ENCODE peak calls at places on chromosomes 12 and 14, in eight cellular contexts. One of them, this sample, is unnamed.

GRCh38 chr12:806116-806805 is 53.9 kb downstream of the WNK1 start:
- DNase-seq in psoas muscle: no peak
- DNase-seq in T-helper 2 cell: no peak
- DNase-seq in astrocyte of the cerebellum: no peak
- DNase-seq in stimulated activated CD4-positive, alpha-beta T cell treated with anti-CD3 and anti-CD28 coated beads, TNF-alpha, amount 100 ng/mL, for 1 hour: no peak
- DNase-seq in AG09319: no peak
- DNase-seq in esophagus squamous epithelium: no peak
- DNase-seq in Calu3: no peak
- DNase-seq in this sample: no peak

GRCh38 chr14:99040047-99040446 is 231.9 kb downstream of the BCL11B start:
- DNase-seq in psoas muscle: no peak
- DNase-seq in T-helper 2 cell: no peak
- DNase-seq in astrocyte of the cerebellum: no peak
- DNase-seq in stimulated activated CD4-positive, alpha-beta T cell treated with anti-CD3 and anti-CD28 coated beads, TNF-alpha, amount 100 ng/mL, for 1 hour: no peak
- DNase-seq in AG09319: no peak
- DNase-seq in esophagus squamous epithelium: no peak
- DNase-seq in Calu3: no peak
- DNase-seq in this sample: no peak

GRCh38 chr14:96162265-96162664 is 42.4 kb upstream of the BDKRB2 start:
- DNase-seq in psoas muscle: no peak
- DNase-seq in T-helper 2 cell: no peak
- DNase-seq in astrocyte of the cerebellum: no peak
- DNase-seq in stimulated activated CD4-positive, alpha-beta T cell treated with anti-CD3 and anti-CD28 coated beads, TNF-alpha, amount 100 ng/mL, for 1 hour: no peak
- DNase-seq in AG09319: no peak
- DNase-seq in esophagus squamous epithelium: no peak
- DNase-seq in Calu3: no peak
- DNase-seq in this sample: no peak

GRCh38 chr12:46108721-46109120 is 118.3 kb upstream of the SCAF11 start:
- DNase-seq in psoas muscle: no peak
- DNase-seq in T-helper 2 cell: no peak
- DNase-seq in astrocyte of the cerebellum: no peak
- DNase-seq in stimulated activated CD4-positive, alpha-beta T cell treated with anti-CD3 and anti-CD28 coated beads, TNF-alpha, amount 100 ng/mL, for 1 hour: no peak
- DNase-seq in AG09319: no peak
- DNase-seq in esophagus squamous epithelium: no peak
- DNase-seq in Calu3: no peak
- DNase-seq in this sample: no peak

GRCh38 chr14:37546621-37547447 is 48.2 kb downstream of the FOXA1 start:
- DNase-seq in psoas muscle: no peak
- DNase-seq in T-helper 2 cell: no peak
- DNase-seq in astrocyte of the cerebellum: no peak
- DNase-seq in stimulated activated CD4-positive, alpha-beta T cell treated with anti-CD3 and anti-CD28 coated beads, TNF-alpha, amount 100 ng/mL, for 1 hour: no peak
- DNase-seq in AG09319: no peak
- DNase-seq in esophagus squamous epithelium: no peak
- DNase-seq in Calu3: peak
- DNase-seq in this sample: no peak

GRCh38 chr12:47995976-47996375 is 8.3 kb downstream of the COL2A1 start:
- DNase-seq in psoas muscle: no peak
- DNase-seq in T-helper 2 cell: no peak
- DNase-seq in astrocyte of the cerebellum: peak
- DNase-seq in stimulated activated CD4-positive, alpha-beta T cell treated with anti-CD3 and anti-CD28 coated beads, TNF-alpha, amount 100 ng/mL, for 1 hour: no peak
- DNase-seq in AG09319: peak
- DNase-seq in esophagus squamous epithelium: no peak
- DNase-seq in Calu3: no peak
- DNase-seq in this sample: no peak

GRCh38 chr14:72607386-72608125 is 286.3 kb downstream of the DPF3 start:
- DNase-seq in psoas muscle: no peak
- DNase-seq in T-helper 2 cell: no peak
- DNase-seq in astrocyte of the cerebellum: no peak
- DNase-seq in stimulated activated CD4-positive, alpha-beta T cell treated with anti-CD3 and anti-CD28 coated beads, TNF-alpha, amount 100 ng/mL, for 1 hour: no peak
- DNase-seq in AG09319: no peak
- DNase-seq in esophagus squamous epithelium: no peak
- DNase-seq in Calu3: no peak
- DNase-seq in this sample: no peak

GRCh38 chr14:46887144-46887543 is 235.6 kb upstream of the RPL10L start:
- DNase-seq in psoas muscle: no peak
- DNase-seq in T-helper 2 cell: no peak
- DNase-seq in astrocyte of the cerebellum: no peak
- DNase-seq in stimulated activated CD4-positive, alpha-beta T cell treated with anti-CD3 and anti-CD28 coated beads, TNF-alpha, amount 100 ng/mL, for 1 hour: no peak
- DNase-seq in AG09319: no peak
- DNase-seq in esophagus squamous epithelium: no peak
- DNase-seq in Calu3: no peak
- DNase-seq in this sample: no peak

GRCh38 chr14:70665448-70666363 is 24.0 kb downstream of the TTC9 start:
- DNase-seq in psoas muscle: no peak
- DNase-seq in T-helper 2 cell: no peak
- DNase-seq in astrocyte of the cerebellum: no peak
- DNase-seq in stimulated activated CD4-positive, alpha-beta T cell treated with anti-CD3 and anti-CD28 coated beads, TNF-alpha, amount 100 ng/mL, for 1 hour: no peak
- DNase-seq in AG09319: no peak
- DNase-seq in esophagus squamous epithelium: no peak
- DNase-seq in Calu3: peak
- DNase-seq in this sample: no peak

GRCh38 chr14:22381751-22382150 is 207.3 kb downstream of the DAD1 start:
- DNase-seq in psoas muscle: no peak
- DNase-seq in T-helper 2 cell: no peak
- DNase-seq in astrocyte of the cerebellum: no peak
- DNase-seq in stimulated activated CD4-positive, alpha-beta T cell treated with anti-CD3 and anti-CD28 coated beads, TNF-alpha, amount 100 ng/mL, for 1 hour: no peak
- DNase-seq in AG09319: no peak
- DNase-seq in esophagus squamous epithelium: no peak
- DNase-seq in Calu3: no peak
- DNase-seq in this sample: no peak

GRCh38 chr12:1574863-1575254 is 19.5 kb downstream of the FBXL14 start:
- DNase-seq in psoas muscle: no peak
- DNase-seq in T-helper 2 cell: no peak
- DNase-seq in astrocyte of the cerebellum: no peak
- DNase-seq in stimulated activated CD4-positive, alpha-beta T cell treated with anti-CD3 and anti-CD28 coated beads, TNF-alpha, amount 100 ng/mL, for 1 hour: no peak
- DNase-seq in AG09319: no peak
- DNase-seq in esophagus squamous epithelium: no peak
- DNase-seq in Calu3: no peak
- DNase-seq in this sample: no peak

GRCh38 chr12:101954681-101955080 is 77.3 kb downstream of the DRAM1 start:
- DNase-seq in psoas muscle: no peak
- DNase-seq in T-helper 2 cell: no peak
- DNase-seq in astrocyte of the cerebellum: no peak
- DNase-seq in stimulated activated CD4-positive, alpha-beta T cell treated with anti-CD3 and anti-CD28 coated beads, TNF-alpha, amount 100 ng/mL, for 1 hour: no peak
- DNase-seq in AG09319: no peak
- DNase-seq in esophagus squamous epithelium: no peak
- DNase-seq in Calu3: no peak
- DNase-seq in this sample: no peak

GRCh38 chr12:96502477-96502876 is 13.1 kb downstream of the CFAP54 start:
- DNase-seq in psoas muscle: no peak
- DNase-seq in T-helper 2 cell: no peak
- DNase-seq in astrocyte of the cerebellum: no peak
- DNase-seq in stimulated activated CD4-positive, alpha-beta T cell treated with anti-CD3 and anti-CD28 coated beads, TNF-alpha, amount 100 ng/mL, for 1 hour: no peak
- DNase-seq in AG09319: no peak
- DNase-seq in esophagus squamous epithelium: no peak
- DNase-seq in Calu3: no peak
- DNase-seq in this sample: no peak

GRCh38 chr12:62530596-62530995 is 64.0 kb downstream of the MON2 start:
- DNase-seq in psoas muscle: no peak
- DNase-seq in T-helper 2 cell: no peak
- DNase-seq in astrocyte of the cerebellum: peak
- DNase-seq in stimulated activated CD4-positive, alpha-beta T cell treated with anti-CD3 and anti-CD28 coated beads, TNF-alpha, amount 100 ng/mL, for 1 hour: no peak
- DNase-seq in AG09319: peak
- DNase-seq in esophagus squamous epithelium: no peak
- DNase-seq in Calu3: no peak
- DNase-seq in this sample: no peak

GRCh38 chr14:95683793-95684192 is 2.4 kb upstream of the TCL1B start:
- DNase-seq in psoas muscle: no peak
- DNase-seq in T-helper 2 cell: no peak
- DNase-seq in astrocyte of the cerebellum: no peak
- DNase-seq in stimulated activated CD4-positive, alpha-beta T cell treated with anti-CD3 and anti-CD28 coated beads, TNF-alpha, amount 100 ng/mL, for 1 hour: no peak
- DNase-seq in AG09319: no peak
- DNase-seq in esophagus squamous epithelium: no peak
- DNase-seq in Calu3: peak
- DNase-seq in this sample: peak

GRCh38 chr14:48536318-48536717 is 860.9 kb upstream of the MDGA2 start:
- DNase-seq in psoas muscle: no peak
- DNase-seq in T-helper 2 cell: no peak
- DNase-seq in astrocyte of the cerebellum: no peak
- DNase-seq in stimulated activated CD4-positive, alpha-beta T cell treated with anti-CD3 and anti-CD28 coated beads, TNF-alpha, amount 100 ng/mL, for 1 hour: no peak
- DNase-seq in AG09319: no peak
- DNase-seq in esophagus squamous epithelium: no peak
- DNase-seq in Calu3: no peak
- DNase-seq in this sample: no peak

GRCh38 chr14:43411841-43412240 is 1095.2 kb downstream of the FSCB start:
- DNase-seq in psoas muscle: no peak
- DNase-seq in T-helper 2 cell: no peak
- DNase-seq in astrocyte of the cerebellum: no peak
- DNase-seq in stimulated activated CD4-positive, alpha-beta T cell treated with anti-CD3 and anti-CD28 coated beads, TNF-alpha, amount 100 ng/mL, for 1 hour: no peak
- DNase-seq in AG09319: no peak
- DNase-seq in esophagus squamous epithelium: no peak
- DNase-seq in Calu3: no peak
- DNase-seq in this sample: no peak

GRCh38 chr14:67526676-67527459 is 6.2 kb upstream of the PLEKHH1 start:
- DNase-seq in psoas muscle: peak
- DNase-seq in T-helper 2 cell: no peak
- DNase-seq in astrocyte of the cerebellum: peak
- DNase-seq in stimulated activated CD4-positive, alpha-beta T cell treated with anti-CD3 and anti-CD28 coated beads, TNF-alpha, amount 100 ng/mL, for 1 hour: no peak
- DNase-seq in AG09319: peak
- DNase-seq in esophagus squamous epithelium: no peak
- DNase-seq in Calu3: peak
- DNase-seq in this sample: no peak

GRCh38 chr12:80763874-80764273 is 47.2 kb downstream of the MYF5 start:
- DNase-seq in psoas muscle: no peak
- DNase-seq in T-helper 2 cell: no peak
- DNase-seq in astrocyte of the cerebellum: peak
- DNase-seq in stimulated activated CD4-positive, alpha-beta T cell treated with anti-CD3 and anti-CD28 coated beads, TNF-alpha, amount 100 ng/mL, for 1 hour: no peak
- DNase-seq in AG09319: peak
- DNase-seq in esophagus squamous epithelium: no peak
- DNase-seq in Calu3: peak
- DNase-seq in this sample: no peak

GRCh38 chr12:103864710-103865109 is 23.7 kb upstream of the NT5DC3 start:
- DNase-seq in psoas muscle: no peak
- DNase-seq in T-helper 2 cell: no peak
- DNase-seq in astrocyte of the cerebellum: no peak
- DNase-seq in stimulated activated CD4-positive, alpha-beta T cell treated with anti-CD3 and anti-CD28 coated beads, TNF-alpha, amount 100 ng/mL, for 1 hour: no peak
- DNase-seq in AG09319: no peak
- DNase-seq in esophagus squamous epithelium: no peak
- DNase-seq in Calu3: no peak
- DNase-seq in this sample: no peak

GRCh38 chr12:42625611-42626010 is 36.1 kb upstream of the PRICKLE1 start:
- DNase-seq in psoas muscle: no peak
- DNase-seq in T-helper 2 cell: no peak
- DNase-seq in astrocyte of the cerebellum: no peak
- DNase-seq in stimulated activated CD4-positive, alpha-beta T cell treated with anti-CD3 and anti-CD28 coated beads, TNF-alpha, amount 100 ng/mL, for 1 hour: no peak
- DNase-seq in AG09319: no peak
- DNase-seq in esophagus squamous epithelium: no peak
- DNase-seq in Calu3: no peak
- DNase-seq in this sample: no peak

This sample was measured in naive thymus-derived CD8-positive, alpha-beta T cell.